ENCODE peak calls at places on chromosomes 3 and 15, in ten cellular contexts. O, F, E, A, S, X, K, H, V and C are unnamed samples.

GRCh38 chr3:164174049-164174448 is 904.2 kb downstream of the SI start:
- DNase-seq in O (no peak), F (no peak), E (no peak), A (no peak), S (no peak), X (no peak), K (no peak), H (no peak), V (no peak), C (no peak)

GRCh38 chr3:156605686-156606605 is 51.0 kb upstream of the SSR3 start:
- DNase-seq in O (no peak), F (peak; percentile 28), E (peak; percentile 76), A (no peak), S (peak; percentile 94), X (no peak), K (no peak), H (peak; percentile 9), V (no peak), C (no peak)

GRCh38 chr15:81011593-81011992 is 10.9 kb downstream of the TLNRD1 start:
- DNase-seq in O (no peak), F (no peak), E (no peak), A (no peak), S (no peak), X (no peak), K (no peak), H (no peak), V (no peak), C (no peak)

GRCh38 chr3:134357914-134358811 is 16.1 kb downstream of the AMOTL2 start:
- DNase-seq in O (no peak), F (no peak), E (peak; percentile 95), A (no peak), S (peak; percentile 99), X (no peak), K (no peak), H (peak; percentile 61), V (no peak), C (no peak)

GRCh38 chr3:102034639-102035038 is 185.3 kb downstream of the NFKBIZ start:
- DNase-seq in O (no peak), F (no peak), E (no peak), A (no peak), S (no peak), X (no peak), K (no peak), H (no peak), V (no peak), C (no peak)

GRCh38 chr3:31732548-31732947 is 199.8 kb downstream of the STT3B start:
- DNase-seq in O (no peak), F (no peak), E (no peak), A (no peak), S (no peak), X (no peak), K (no peak), H (no peak), V (no peak), C (no peak)

GRCh38 chr3:129343643-129344360 is 65.1 kb downstream of the HMCES start:
- DNase-seq in O (no peak), F (no peak), E (peak; percentile 54), A (peak; percentile 22), S (peak; percentile 19), X (peak; percentile 16), K (peak; percentile 32), H (peak; percentile 14), V (no peak), C (no peak)

GRCh38 chr15:59722451-59722850 is 33.3 kb upstream of the BNIP2 start:
- DNase-seq in O (no peak), F (no peak), E (no peak), A (no peak), S (no peak), X (no peak), K (no peak), H (no peak), V (no peak), C (no peak)

GRCh38 chr3:196528639-196529233 is 13.6 kb upstream of the SMCO1 start:
- DNase-seq in O (peak; percentile 57), F (peak; percentile 77), E (no peak), A (peak; percentile 29), S (peak; percentile 82), X (peak; percentile 60), K (peak; percentile 84), H (peak; percentile 62), V (peak; percentile 76), C (peak; percentile 88)

GRCh38 chr3:25971736-25972135 is 181.8 kb downstream of the OXSM start:
- DNase-seq in O (no peak), F (no peak), E (no peak), A (no peak), S (no peak), X (no peak), K (no peak), H (no peak), V (no peak), C (no peak)

GRCh38 chr3:189941125-189941524 is 179.6 kb downstream of the P3H2 start:
- DNase-seq in O (no peak), F (no peak), E (no peak), A (no peak), S (no peak), X (no peak), K (no peak), H (no peak), V (no peak), C (no peak)

GRCh38 chr15:64521726-64522164 is 61.4 kb downstream of the ZNF609 start:
- DNase-seq in O (no peak), F (peak; percentile 80), E (peak; percentile 80), A (no peak), S (peak; percentile 80), X (peak; percentile 31), K (no peak), H (peak; percentile 25), V (no peak), C (no peak)

GRCh38 chr15:68642491-68642845 is 63.7 kb downstream of the CORO2B start:
- DNase-seq in O (no peak), F (no peak), E (no peak), A (no peak), S (no peak), X (no peak), K (no peak), H (no peak), V (no peak), C (no peak)

GRCh38 chr3:114928989-114929620 is 218.0 kb downstream of the ZBTB20 start:
- DNase-seq in O (no peak), F (no peak), E (peak; percentile 14), A (no peak), S (peak; percentile 2), X (no peak), K (no peak), H (no peak), V (no peak), C (no peak)

GRCh38 chr15:92011611-92012367 is 158.3 kb downstream of the SLCO3A1 start:
- DNase-seq in O (no peak), F (no peak), E (peak; percentile 36), A (no peak), S (no peak), X (no peak), K (no peak), H (no peak), V (no peak), C (no peak)